ENCODE peak calls at places on chromosomes 13 and 19, in seven cellular contexts. One of them, this sample, is unnamed.
A peak's percentile ranks its signal among the peaks of the same experiment; 100 is the strongest.

GRCh38 chr13:33153421-33154381 is 131.9 kb downstream of the STARD13 start:
- DNase-seq in hypothalamus: no peak
- DNase-seq in heart left ventricle: peak; percentile 61
- DNase-seq in AG04450: no peak
- DNase-seq in activated CD4-positive, alpha-beta T cell treated with anti-CD3 and anti-CD28 coated beads for 48 hours: no peak
- DNase-seq in stimulated activated CD4-positive, alpha-beta T cell treated with anti-CD3 and anti-CD28 coated beads, TNF-alpha, amount 100 ng/mL, for 4 hours: no peak
- DNase-seq in hippocampal formation: no peak
- DNase-seq in this sample: no peak

GRCh38 chr13:44425041-44425814 is 51.6 kb downstream of the SERP2 start:
- DNase-seq in hippocampal formation: no peak
- DNase-seq in AG04450: no peak
- DNase-seq in heart left ventricle: no peak
- DNase-seq in activated CD4-positive, alpha-beta T cell treated with anti-CD3 and anti-CD28 coated beads for 48 hours: no peak
- DNase-seq in hypothalamus: no peak
- DNase-seq in stimulated activated CD4-positive, alpha-beta T cell treated with anti-CD3 and anti-CD28 coated beads, TNF-alpha, amount 100 ng/mL, for 4 hours: no peak
- DNase-seq in this sample: no peak

GRCh38 chr19:55959996-55960675 is 12.5 kb downstream of the NLRP8 start:
- DNase-seq in activated CD4-positive, alpha-beta T cell treated with anti-CD3 and anti-CD28 coated beads for 48 hours: no peak
- DNase-seq in hypothalamus: no peak
- DNase-seq in hippocampal formation: no peak
- DNase-seq in heart left ventricle: no peak
- DNase-seq in stimulated activated CD4-positive, alpha-beta T cell treated with anti-CD3 and anti-CD28 coated beads, TNF-alpha, amount 100 ng/mL, for 4 hours: no peak
- DNase-seq in AG04450: no peak
- DNase-seq in this sample: no peak

GRCh38 chr13:108407495-108407894 is 138.0 kb downstream of the TNFSF13B start:
- DNase-seq in stimulated activated CD4-positive, alpha-beta T cell treated with anti-CD3 and anti-CD28 coated beads, TNF-alpha, amount 100 ng/mL, for 4 hours: no peak
- DNase-seq in AG04450: no peak
- DNase-seq in hippocampal formation: no peak
- DNase-seq in hypothalamus: no peak
- DNase-seq in activated CD4-positive, alpha-beta T cell treated with anti-CD3 and anti-CD28 coated beads for 48 hours: no peak
- DNase-seq in heart left ventricle: no peak
- DNase-seq in this sample: no peak

GRCh38 chr19:46650445-46650844 is 10.5 kb downstream of the DACT3 start:
- DNase-seq in hippocampal formation: no peak
- DNase-seq in activated CD4-positive, alpha-beta T cell treated with anti-CD3 and anti-CD28 coated beads for 48 hours: no peak
- DNase-seq in stimulated activated CD4-positive, alpha-beta T cell treated with anti-CD3 and anti-CD28 coated beads, TNF-alpha, amount 100 ng/mL, for 4 hours: no peak
- DNase-seq in AG04450: no peak
- DNase-seq in hypothalamus: no peak
- DNase-seq in heart left ventricle: no peak
- DNase-seq in this sample: no peak

GRCh38 chr13:104869501-104869900 is 1666.0 kb downstream of the EFNB2 start:
- DNase-seq in hypothalamus: no peak
- DNase-seq in AG04450: no peak
- DNase-seq in stimulated activated CD4-positive, alpha-beta T cell treated with anti-CD3 and anti-CD28 coated beads, TNF-alpha, amount 100 ng/mL, for 4 hours: no peak
- DNase-seq in heart left ventricle: no peak
- DNase-seq in activated CD4-positive, alpha-beta T cell treated with anti-CD3 and anti-CD28 coated beads for 48 hours: no peak
- DNase-seq in hippocampal formation: no peak
- DNase-seq in this sample: no peak

GRCh38 chr19:50607874-50608785 is 31.6 kb downstream of the SYT3 start:
- DNase-seq in hypothalamus: peak; percentile 99
- DNase-seq in hippocampal formation: peak; percentile 86
- DNase-seq in heart left ventricle: peak; percentile 50
- DNase-seq in stimulated activated CD4-positive, alpha-beta T cell treated with anti-CD3 and anti-CD28 coated beads, TNF-alpha, amount 100 ng/mL, for 4 hours: peak; percentile 51
- DNase-seq in AG04450: peak; percentile 8
- DNase-seq in activated CD4-positive, alpha-beta T cell treated with anti-CD3 and anti-CD28 coated beads for 48 hours: peak; percentile 96
- DNase-seq in this sample: peak; percentile 0

GRCh38 chr19:55451522-55452380 is 8.7 kb upstream of the SHISA7 start:
- DNase-seq in hypothalamus: peak; percentile 69
- DNase-seq in heart left ventricle: no peak
- DNase-seq in AG04450: no peak
- DNase-seq in stimulated activated CD4-positive, alpha-beta T cell treated with anti-CD3 and anti-CD28 coated beads, TNF-alpha, amount 100 ng/mL, for 4 hours: no peak
- DNase-seq in hippocampal formation: no peak
- DNase-seq in activated CD4-positive, alpha-beta T cell treated with anti-CD3 and anti-CD28 coated beads for 48 hours: no peak
- DNase-seq in this sample: no peak

GRCh38 chr13:110351636-110352420 is 44.7 kb downstream of the COL4A2 start:
- DNase-seq in hypothalamus: no peak
- DNase-seq in hippocampal formation: no peak
- DNase-seq in stimulated activated CD4-positive, alpha-beta T cell treated with anti-CD3 and anti-CD28 coated beads, TNF-alpha, amount 100 ng/mL, for 4 hours: no peak
- DNase-seq in AG04450: no peak
- DNase-seq in heart left ventricle: no peak
- DNase-seq in activated CD4-positive, alpha-beta T cell treated with anti-CD3 and anti-CD28 coated beads for 48 hours: no peak
- DNase-seq in this sample: no peak

GRCh38 chr19:35793381-35794165 is 18.2 kb downstream of the ARHGAP33 start:
- DNase-seq in hypothalamus: no peak
- DNase-seq in hippocampal formation: no peak
- DNase-seq in activated CD4-positive, alpha-beta T cell treated with anti-CD3 and anti-CD28 coated beads for 48 hours: no peak
- DNase-seq in AG04450: no peak
- DNase-seq in stimulated activated CD4-positive, alpha-beta T cell treated with anti-CD3 and anti-CD28 coated beads, TNF-alpha, amount 100 ng/mL, for 4 hours: no peak
- DNase-seq in heart left ventricle: no peak
- DNase-seq in this sample: no peak